ENCODE peak calls at places on chromosomes 5 and 9, in ten cellular contexts. H, B, L, P, V, Z, E, U, S and D are unnamed samples.

GRCh38 chr5:90161399-90161798 is 248.2 kb downstream of the CETN3 start:
- DNase-seq in P (peak; percentile 69), L (peak; percentile 56), U (peak; percentile 51), Z (no peak), B (peak; percentile 39), E (no peak), S (no peak), V (peak; percentile 39), H (peak; percentile 20), D (peak; percentile 4)

GRCh38 chr9:70420267-70421019 is 6.0 kb upstream of the KLF9 start:
- DNase-seq in S (peak; percentile 96), B (peak; percentile 42), E (peak; percentile 99), L (peak; percentile 96), V (peak; percentile 73), U (peak; percentile 90), P (peak; percentile 95), Z (no peak), H (peak; percentile 76), D (peak; percentile 99)

GRCh38 chr5:88269222-88269771 is 652 bp upstream of the TMEM161B start:
- DNase-seq in U (peak; percentile 14), L (no peak), E (no peak), B (no peak), P (no peak), S (no peak), H (no peak), Z (peak; percentile 12), V (peak; percentile 41), D (no peak)

GRCh38 chr9:90808890-90809685 is 7.5 kb downstream of the SYK start:
- DNase-seq in S (no peak), B (no peak), P (no peak), Z (no peak), V (peak; percentile 61), U (no peak), E (no peak), L (no peak), H (no peak), D (no peak)

GRCh38 chr5:11724947-11725346 is 179.3 kb downstream of the CTNND2 start:
- DNase-seq in Z (no peak), P (no peak), S (no peak), B (no peak), V (no peak), L (no peak), H (no peak), U (no peak), E (no peak), D (no peak)

GRCh38 chr9:108933231-108933630 is 693 bp downstream of the ELP1 start:
- DNase-seq in H (no peak), B (no peak), V (no peak), P (no peak), Z (no peak), L (no peak), U (no peak), E (no peak), S (peak; percentile 13), D (no peak)

GRCh38 chr9:94140791-94141790 is 56.8 kb downstream of the PTPDC1 start:
- DNase-seq in Z (no peak), E (no peak), H (no peak), B (no peak), V (no peak), P (peak; percentile 64), U (no peak), S (peak; percentile 46), L (no peak), D (no peak)

GRCh38 chr9:68750786-68751185 is 45.7 kb downstream of the PIP5K1B start:
- DNase-seq in U (no peak), V (no peak), E (no peak), H (no peak), L (no peak), Z (no peak), P (no peak), B (no peak), S (no peak), D (no peak)

GRCh38 chr5:88707216-88707965 is 175.6 kb downstream of the MEF2C start:
- DNase-seq in P (no peak), Z (no peak), U (no peak), V (no peak), H (no peak), S (no peak), E (no peak), L (no peak), B (no peak), D (no peak)

GRCh38 chr5:155678371-155678770 is 648.6 kb upstream of the SGCD start:
- DNase-seq in B (no peak), S (no peak), P (no peak), H (no peak), L (no peak), Z (no peak), E (no peak), U (no peak), V (no peak), D (no peak)

GRCh38 chr5:136734638-136735037 is 369.3 kb upstream of the TRPC7 start:
- DNase-seq in H (no peak), S (no peak), V (no peak), P (no peak), U (no peak), Z (no peak), B (no peak), E (no peak), L (no peak), D (no peak)

GRCh38 chr5:3007577-3007976 is 256.1 kb upstream of the IRX2 start:
- DNase-seq in P (no peak), H (no peak), E (peak; percentile 53), V (no peak), B (no peak), Z (no peak), S (no peak), L (no peak), U (no peak), D (no peak)

GRCh38 chr5:10484774-10485141 is 43.1 kb downstream of the ROPN1L start:
- DNase-seq in E (no peak), U (no peak), L (no peak), V (no peak), H (no peak), B (no peak), Z (no peak), P (no peak), S (no peak), D (no peak)

GRCh38 chr5:151683936-151684586 is 2.7 kb downstream of the SPARC start:
- DNase-seq in L (no peak), E (no peak), V (peak; percentile 58), Z (no peak), H (no peak), U (no peak), P (no peak), B (no peak), S (no peak), D (no peak)

GRCh38 chr5:106269252-106269843 is 1401.4 kb downstream of the EFNA5 start:
- DNase-seq in U (no peak), V (peak; percentile 23), S (no peak), B (peak; percentile 24), P (no peak), H (peak; percentile 31), L (no peak), E (no peak), Z (no peak), D (no peak)

GRCh38 chr5:19233573-19233972 is 754.4 kb downstream of the CDH18 start:
- DNase-seq in V (no peak), S (no peak), P (no peak), U (no peak), Z (no peak), L (no peak), B (no peak), E (no peak), H (no peak), D (no peak)
- H3K4me3 ChIP-seq in V (no peak overlapping the region), S (no peak overlapping the region), P (no peak overlapping the region), U (no peak overlapping the region), Z (no peak overlapping the region), L (no peak overlapping the region), B (no peak overlapping the region), E (no peak overlapping the region), H (no peak overlapping the region), D (no peak overlapping the region)

GRCh38 chr5:150400327-150401075 is 12.2 kb downstream of the CD74 start:
- DNase-seq in U (no peak), P (no peak), L (no peak), S (no peak), E (no peak), H (no peak), B (no peak), Z (no peak), V (no peak), D (no peak)

GRCh38 chr5:150398432-150399157 is 14.1 kb downstream of the CD74 start:
- DNase-seq in Z (no peak), E (no peak), B (no peak), V (peak; percentile 15), H (peak; percentile 31), S (no peak), L (no peak), P (no peak), U (no peak), D (no peak)

GRCh38 chr5:150401076-150401375 is 11.7 kb downstream of the CD74 start:
- DNase-seq in V (peak; percentile 16), P (no peak), H (no peak), U (no peak), S (no peak), B (no peak), Z (no peak), L (no peak), E (no peak), D (no peak)

GRCh38 chr5:150399158-150400019 is 13.3 kb downstream of the CD74 start:
- DNase-seq in E (no peak), S (no peak), P (no peak), L (no peak), H (no peak), B (no peak), Z (no peak), V (no peak), U (no peak), D (no peak)

GRCh38 chr5:150400020-150400326 is 12.7 kb downstream of the CD74 start:
- DNase-seq in S (no peak), L (no peak), B (no peak), V (no peak), Z (no peak), E (no peak), H (no peak), U (no peak), P (no peak), D (no peak)
- TF ChIP-seq POLR2A in S (no peak), L (no peak), B (no peak), V (no peak), Z (no peak), E (no peak), H (no peak), U (no peak), P (no peak), D (no peak)

DNA sequence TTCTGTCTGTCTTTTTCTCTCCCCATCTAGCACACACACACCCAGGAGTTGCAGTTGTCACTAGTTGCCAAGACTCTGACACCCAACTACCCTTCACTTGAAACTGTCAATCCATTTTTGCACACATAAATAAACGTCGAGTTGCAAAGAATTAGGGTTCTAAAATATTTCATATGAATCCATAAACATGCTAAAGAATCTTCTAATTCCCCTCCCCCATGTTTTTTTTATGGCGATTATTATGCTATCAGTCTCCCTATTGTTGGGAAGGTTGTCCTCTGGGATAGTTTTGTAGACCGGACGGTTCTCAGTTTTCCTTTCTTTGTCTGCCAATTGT is 164.7 kb upstream of the MPDZ start:
- DNase-seq in S (no peak), P (no peak), L (no peak), Z (no peak), B (no peak), H (no peak), E (no peak), U (no peak), V (no peak), D (no peak)
- H3K4me3 ChIP-seq in S (no peak overlapping the region), P (no peak overlapping the region), L (no peak overlapping the region), Z (no peak overlapping the region), B (no peak overlapping the region), H (no peak overlapping the region), E (no peak overlapping the region), U (no peak overlapping the region), V (no peak overlapping the region), D (peak overlapping the region; percentile 48)

GRCh38 chr9:100083448-100084144 is 15.2 kb downstream of the ERP44 start:
- DNase-seq in E (no peak), V (no peak), B (no peak), P (no peak), L (no peak), S (no peak), Z (no peak), H (no peak), U (no peak), D (no peak)
- TF ChIP-seq POLR2A in E (no peak), V (no peak), B (no peak), P (no peak), L (no peak), S (no peak), Z (no peak), H (no peak), U (no peak), D (no peak)